ENCODE peak calls at places on chromosomes 4 and X, in five cellular contexts. B is WTC11, J is glutamatergic neuron, I is endothelial cell, F is upper lobe of right lung. Y is an unnamed sample.

GRCh38 chr4:3007724-3008123 is 44.4 kb downstream of the GRK4 start:
- DNase-seq in F (no peak), I (no peak), B (no peak), J (no peak), Y (no peak)

GRCh38 chr4:48913346-48913745 is 6.8 kb upstream of the OCIAD2 start:
- DNase-seq in J (no peak), I (no peak), B (no peak), F (no peak), Y (no peak)

GRCh38 chr4:189265515-189265914 is 675.2 kb upstream of the FRG1 start:
- DNase-seq in I (no peak), B (no peak), J (no peak), F (no peak), Y (no peak)

GRCh38 chr4:41644288-41644914 is 104.1 kb downstream of the PHOX2B start:
- DNase-seq in J (peak), F (peak), B (peak), I (peak), Y (peak)

GRCh38 chrX:87572911-87573310 is 55.3 kb downstream of the KLHL4 start:
- DNase-seq in I (no peak), F (no peak), B (no peak), J (no peak), Y (no peak)

GRCh38 chr4:48698029-48698901 is 81.8 kb downstream of the FRYL start:
- DNase-seq in F (no peak), J (no peak), B (no peak), I (no peak), Y (no peak)

GRCh38 chrX:39559229-39559628 is 538.5 kb downstream of the BCOR start:
- DNase-seq in B (no peak), F (no peak), J (no peak), I (no peak), Y (no peak)

GRCh38 chr4:67954867-67955266 is 8.4 kb downstream of the TMPRSS11A start:
- DNase-seq in F (no peak), I (no peak), B (no peak), J (no peak), Y (no peak)

GRCh38 chr4:78720994-78721677 is 55.0 kb upstream of the BMP2K start:
- DNase-seq in F (no peak), B (no peak), J (no peak), I (no peak), Y (no peak)

GRCh38 chrX:147405764-147406163 is 506.0 kb upstream of the FMR1 start:
- DNase-seq in B (no peak), I (no peak), J (no peak), F (no peak), Y (no peak)

GRCh38 chr4:53321151-53321987 is 44.5 kb downstream of the SCFD2 start:
- DNase-seq in F (no peak), B (no peak), I (no peak), J (no peak), Y (no peak)

GRCh38 chr4:70936200-70936787 is 34.1 kb downstream of the MOB1B start:
- DNase-seq in F (no peak), B (no peak), J (no peak), I (no peak), Y (no peak)

GRCh38 chr4:83605216-83605615 is 69.3 kb downstream of the GPAT3 start:
- DNase-seq in B (no peak), F (no peak), I (no peak), J (no peak), Y (no peak)

GRCh38 chr4:148776944-148777343 is 334.7 kb upstream of the NR3C2 start:
- DNase-seq in J (no peak), B (no peak), F (no peak), I (no peak), Y (no peak)

DNA sequence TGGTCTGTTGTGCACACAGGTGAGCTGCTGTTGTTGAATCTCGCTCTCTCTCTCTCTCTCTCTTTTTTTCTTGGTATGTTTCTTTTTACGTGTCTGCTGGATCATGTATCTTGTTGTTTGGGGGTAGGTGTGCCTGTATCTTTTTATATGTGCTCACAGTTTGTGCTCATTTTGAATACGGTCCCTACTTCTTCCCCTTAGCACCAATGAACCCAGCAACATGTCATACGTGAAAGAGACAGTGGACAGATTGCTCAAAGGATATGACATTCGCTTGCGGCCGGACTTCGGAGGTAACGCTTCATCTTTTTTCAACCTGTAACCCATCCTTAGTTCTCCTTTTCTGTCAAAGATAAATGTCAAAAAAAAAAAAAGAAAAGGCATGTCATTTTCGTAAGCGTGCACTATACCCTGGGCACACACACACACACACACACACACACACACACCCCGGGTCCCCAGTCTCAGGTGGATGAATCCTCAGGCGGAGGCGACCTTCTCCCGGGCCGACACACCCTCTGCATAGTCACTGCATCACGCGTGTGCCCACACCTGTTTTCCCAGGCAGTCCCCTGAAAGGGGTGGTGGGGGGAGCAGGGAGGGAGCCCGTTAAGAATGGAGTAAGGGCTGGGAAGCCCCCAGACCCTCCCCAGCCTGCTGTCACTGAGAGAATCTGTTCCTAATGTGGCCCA is 492 bp downstream of the GABRB1 start:
- DNase-seq in F (no peak), J (no peak), I (no peak), B (no peak), Y (no peak)
- TF ChIP-seq CTCF in F (no peak), J (no peak), I (no peak), B (no peak), Y (no peak)

GRCh38 chrX:30570505-30570904 is 7.1 kb downstream of the TASL start:
- DNase-seq in B (no peak), J (no peak), F (no peak), I (no peak), Y (no peak)
- TF ChIP-seq CTCF in B (no peak), J (peak), F (peak), I (peak), Y (peak)

GRCh38 chrX:85611926-85612325 is 232.5 kb upstream of the POF1B start:
- DNase-seq in J (no peak), B (no peak), I (no peak), F (no peak), Y (no peak)
- TF ChIP-seq CTCF in J (peak), B (no peak), I (peak), F (peak), Y (no peak)

DNA sequence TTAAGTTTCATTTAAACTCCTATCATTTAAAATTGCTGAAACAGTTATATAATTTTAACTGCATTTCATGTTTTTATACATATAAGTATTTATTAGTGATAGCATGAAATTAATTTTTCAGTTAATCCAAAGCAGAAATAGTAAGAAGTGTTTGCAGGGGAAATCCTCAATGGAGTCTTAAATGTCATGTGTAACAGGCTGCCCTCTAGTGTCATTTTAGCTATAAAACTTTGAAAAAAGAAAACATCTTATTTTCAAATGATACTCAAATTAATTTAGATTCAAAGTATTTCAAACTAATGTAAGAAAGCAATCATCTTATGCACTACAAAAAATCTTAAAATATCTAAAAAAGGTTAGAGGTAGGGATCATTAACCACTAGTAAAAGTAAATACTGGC is 27.1 kb downstream of the TAPT1 start:
- DNase-seq in F (no peak), I (no peak), B (no peak), J (no peak), Y (no peak)
- TF ChIP-seq CTCF in F (peak), I (peak), B (no peak), J (no peak), Y (no peak)

DNA sequence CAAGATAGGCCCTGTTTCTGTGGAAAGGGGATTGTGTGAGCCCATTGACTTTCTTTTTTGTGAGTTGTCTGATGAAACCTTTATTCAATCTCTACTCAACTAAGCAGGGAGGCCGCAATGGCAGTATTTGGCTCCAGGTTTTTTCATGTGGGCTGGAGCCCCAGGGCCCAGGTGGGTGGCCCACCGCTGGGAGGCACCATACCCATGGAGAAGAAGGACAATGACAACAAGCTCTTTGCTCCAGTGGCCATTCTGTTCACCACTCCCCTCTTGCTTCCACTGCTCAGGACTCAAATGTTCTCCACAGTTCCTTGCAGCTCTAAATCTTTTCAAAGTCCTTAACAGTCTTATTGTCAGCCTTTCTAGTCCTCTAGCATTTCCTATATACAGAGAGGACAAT is 54.1 kb downstream of the HOPX start:
- DNase-seq in F (no peak), J (no peak), I (no peak), B (no peak), Y (no peak)
- TF ChIP-seq CTCF in F (no peak), J (no peak), I (no peak), B (no peak), Y (no peak)